ENCODE peak calls at places on chromosomes 7 and 10, in seven cellular contexts. One of them, this sample, is unnamed.

GRCh38 chr10:6175329-6176055 is 27.2 kb upstream of the PFKFB3 start:
- DNase-seq in fibroblast of the aortic adventitia: no peak
- DNase-seq in heart left ventricle: no peak
- DNase-seq in K562: no peak
- DNase-seq in progenitor cell of endocrine pancreas: no peak
- DNase-seq in MCF 10A: no peak
- DNase-seq in MM.1S: no peak
- DNase-seq in this sample: no peak

GRCh38 chr7:23662124-23662982 is 17.6 kb upstream of the FAM221A start:
- DNase-seq in fibroblast of the aortic adventitia: peak; percentile 54
- DNase-seq in heart left ventricle: no peak
- DNase-seq in K562: no peak
- DNase-seq in progenitor cell of endocrine pancreas: no peak
- DNase-seq in MCF 10A: no peak
- DNase-seq in MM.1S: no peak
- DNase-seq in this sample: no peak

GRCh38 chr7:41416208-41416595 is 286.7 kb downstream of the INHBA start:
- DNase-seq in fibroblast of the aortic adventitia: no peak
- DNase-seq in heart left ventricle: no peak
- DNase-seq in K562: no peak
- DNase-seq in progenitor cell of endocrine pancreas: no peak
- DNase-seq in MCF 10A: peak; percentile 13
- DNase-seq in MM.1S: no peak
- DNase-seq in this sample: no peak

GRCh38 chr10:44310762-44311562 is 73.9 kb downstream of the CXCL12 start:
- DNase-seq in fibroblast of the aortic adventitia: peak; percentile 76
- DNase-seq in heart left ventricle: peak; percentile 90
- DNase-seq in K562: peak; percentile 93
- DNase-seq in progenitor cell of endocrine pancreas: peak; percentile 91
- DNase-seq in MCF 10A: no peak
- DNase-seq in MM.1S: peak; percentile 61
- DNase-seq in this sample: peak; percentile 97

GRCh38 chr7:4211261-4211660 is 470.8 kb upstream of the FOXK1 start:
- DNase-seq in fibroblast of the aortic adventitia: no peak
- DNase-seq in heart left ventricle: no peak
- DNase-seq in K562: no peak
- DNase-seq in progenitor cell of endocrine pancreas: no peak
- DNase-seq in MCF 10A: no peak
- DNase-seq in MM.1S: no peak
- DNase-seq in this sample: no peak

GRCh38 chr7:71708710-71709109 is 576.8 kb downstream of the GALNT17 start:
- DNase-seq in fibroblast of the aortic adventitia: no peak
- DNase-seq in heart left ventricle: no peak
- DNase-seq in K562: no peak
- DNase-seq in progenitor cell of endocrine pancreas: no peak
- DNase-seq in MCF 10A: no peak
- DNase-seq in MM.1S: no peak
- DNase-seq in this sample: no peak

GRCh38 chr7:150955519-150956394 is 22.4 kb downstream of the KCNH2 start:
- DNase-seq in fibroblast of the aortic adventitia: no peak
- DNase-seq in heart left ventricle: peak; percentile 71
- DNase-seq in K562: peak; percentile 99
- DNase-seq in progenitor cell of endocrine pancreas: peak; percentile 33
- DNase-seq in MCF 10A: no peak
- DNase-seq in MM.1S: no peak
- DNase-seq in this sample: no peak

GRCh38 chr7:51351661-51352060 is 35.1 kb upstream of the COBL start:
- DNase-seq in fibroblast of the aortic adventitia: peak; percentile 24
- DNase-seq in heart left ventricle: no peak
- DNase-seq in K562: no peak
- DNase-seq in progenitor cell of endocrine pancreas: no peak
- DNase-seq in MCF 10A: no peak
- DNase-seq in MM.1S: no peak
- DNase-seq in this sample: no peak

GRCh38 chr7:41384418-41384817 is 318.5 kb downstream of the INHBA start:
- DNase-seq in fibroblast of the aortic adventitia: no peak
- DNase-seq in heart left ventricle: no peak
- DNase-seq in K562: no peak
- DNase-seq in progenitor cell of endocrine pancreas: no peak
- DNase-seq in MCF 10A: no peak
- DNase-seq in MM.1S: no peak
- DNase-seq in this sample: no peak

GRCh38 chr10:24726626-24727025 is 2.9 kb upstream of the ARHGAP21 start:
- DNase-seq in fibroblast of the aortic adventitia: no peak
- DNase-seq in heart left ventricle: no peak
- DNase-seq in K562: no peak
- DNase-seq in progenitor cell of endocrine pancreas: no peak
- DNase-seq in MCF 10A: no peak
- DNase-seq in MM.1S: no peak
- DNase-seq in this sample: no peak

GRCh38 chr7:92987543-92987942 is 130.2 kb downstream of the SAMD9 start:
- DNase-seq in fibroblast of the aortic adventitia: peak; percentile 14
- DNase-seq in heart left ventricle: no peak
- DNase-seq in K562: no peak
- DNase-seq in progenitor cell of endocrine pancreas: no peak
- DNase-seq in MCF 10A: no peak
- DNase-seq in MM.1S: no peak
- DNase-seq in this sample: no peak

GRCh38 chr10:100817268-100817839 is 72.0 kb downstream of the PAX2 start:
- DNase-seq in fibroblast of the aortic adventitia: no peak
- DNase-seq in heart left ventricle: no peak
- DNase-seq in K562: peak; percentile 27
- DNase-seq in progenitor cell of endocrine pancreas: no peak
- DNase-seq in MCF 10A: peak; percentile 8
- DNase-seq in MM.1S: no peak
- DNase-seq in this sample: peak; percentile 44

GRCh38 chr7:142739927-142740492 is 9.3 kb upstream of the PRSS1 start:
- DNase-seq in fibroblast of the aortic adventitia: no peak
- DNase-seq in heart left ventricle: no peak
- DNase-seq in K562: no peak
- DNase-seq in progenitor cell of endocrine pancreas: no peak
- DNase-seq in MCF 10A: peak; percentile 24
- DNase-seq in MM.1S: peak; percentile 82
- DNase-seq in this sample: no peak

GRCh38 chr7:130151591-130152269 is 53.5 kb downstream of the TMEM209 start:
- DNase-seq in fibroblast of the aortic adventitia: peak; percentile 22
- DNase-seq in heart left ventricle: no peak
- DNase-seq in K562: no peak
- DNase-seq in progenitor cell of endocrine pancreas: no peak
- DNase-seq in MCF 10A: peak; percentile 11
- DNase-seq in MM.1S: no peak
- DNase-seq in this sample: no peak

GRCh38 chr7:26698806-26699205 is 165.6 kb downstream of the SKAP2 start:
- DNase-seq in fibroblast of the aortic adventitia: no peak
- DNase-seq in heart left ventricle: no peak
- DNase-seq in K562: no peak
- DNase-seq in progenitor cell of endocrine pancreas: no peak
- DNase-seq in MCF 10A: no peak
- DNase-seq in MM.1S: no peak
- DNase-seq in this sample: no peak

GRCh38 chr10:92290076-92290836 is 622 bp downstream of the CPEB3 start:
- DNase-seq in fibroblast of the aortic adventitia: peak; percentile 44
- DNase-seq in heart left ventricle: no peak
- DNase-seq in K562: peak; percentile 15
- DNase-seq in progenitor cell of endocrine pancreas: no peak
- DNase-seq in MCF 10A: peak; percentile 56
- DNase-seq in MM.1S: peak; percentile 57
- DNase-seq in this sample: no peak

GRCh38 chr7:158926348-158926747 is 70.0 kb downstream of the DYNC2I1 start:
- DNase-seq in fibroblast of the aortic adventitia: no peak
- DNase-seq in heart left ventricle: no peak
- DNase-seq in K562: no peak
- DNase-seq in progenitor cell of endocrine pancreas: no peak
- DNase-seq in MCF 10A: no peak
- DNase-seq in MM.1S: no peak
- DNase-seq in this sample: no peak

GRCh38 chr7:55526770-55527169 is 45.5 kb downstream of the VOPP1 start:
- DNase-seq in fibroblast of the aortic adventitia: no peak
- DNase-seq in heart left ventricle: no peak
- DNase-seq in K562: no peak
- DNase-seq in progenitor cell of endocrine pancreas: no peak
- DNase-seq in MCF 10A: no peak
- DNase-seq in MM.1S: no peak
- DNase-seq in this sample: no peak

GRCh38 chr7:73909996-73910395 is 49.0 kb downstream of the TMEM270 start:
- DNase-seq in fibroblast of the aortic adventitia: no peak
- DNase-seq in heart left ventricle: no peak
- DNase-seq in K562: no peak
- DNase-seq in progenitor cell of endocrine pancreas: no peak
- DNase-seq in MCF 10A: no peak
- DNase-seq in MM.1S: no peak
- DNase-seq in this sample: no peak

GRCh38 chr7:139159900-139160675 is 50.6 kb upstream of the ZC3HAV1 start:
- DNase-seq in fibroblast of the aortic adventitia: no peak
- DNase-seq in heart left ventricle: no peak
- DNase-seq in K562: no peak
- DNase-seq in progenitor cell of endocrine pancreas: no peak
- DNase-seq in MCF 10A: no peak
- DNase-seq in MM.1S: no peak
- DNase-seq in this sample: no peak

GRCh38 chr7:954330-955238 is at the start of gene ADAP1:
- DNase-seq in fibroblast of the aortic adventitia: peak; percentile 37
- DNase-seq in heart left ventricle: peak; percentile 56
- DNase-seq in K562: peak; percentile 62
- DNase-seq in progenitor cell of endocrine pancreas: peak; percentile 44
- DNase-seq in MCF 10A: peak; percentile 49
- DNase-seq in MM.1S: no peak
- DNase-seq in this sample: peak; percentile 68

GRCh38 chr10:96334888-96335526 is 23.8 kb downstream of the OPALIN start:
- DNase-seq in fibroblast of the aortic adventitia: peak; percentile 56
- DNase-seq in heart left ventricle: no peak
- DNase-seq in K562: peak; percentile 25
- DNase-seq in progenitor cell of endocrine pancreas: no peak
- DNase-seq in MCF 10A: peak; percentile 53
- DNase-seq in MM.1S: peak; percentile 13
- DNase-seq in this sample: peak; percentile 37

GRCh38 chr7:101996131-101996691 is 178.8 kb downstream of the CUX1 start:
- DNase-seq in fibroblast of the aortic adventitia: no peak
- DNase-seq in heart left ventricle: no peak
- DNase-seq in K562: no peak
- DNase-seq in progenitor cell of endocrine pancreas: no peak
- DNase-seq in MCF 10A: no peak
- DNase-seq in MM.1S: no peak
- DNase-seq in this sample: no peak

GRCh38 chr10:112026438-112026837 is 157.1 kb downstream of the GPAM start:
- DNase-seq in fibroblast of the aortic adventitia: no peak
- DNase-seq in heart left ventricle: no peak
- DNase-seq in K562: no peak
- DNase-seq in progenitor cell of endocrine pancreas: no peak
- DNase-seq in MCF 10A: peak; percentile 20
- DNase-seq in MM.1S: no peak
- DNase-seq in this sample: peak; percentile 15
- TF ChIP-seq CTCF in fibroblast of the aortic adventitia: peak; percentile 5
- TF ChIP-seq CTCF in heart left ventricle: no peak
- TF ChIP-seq CTCF in K562: no peak
- TF ChIP-seq CTCF in progenitor cell of endocrine pancreas: peak; percentile 33
- TF ChIP-seq CTCF in MCF 10A: no peak
- TF ChIP-seq CTCF in MM.1S: no peak
- TF ChIP-seq CTCF in this sample: peak; percentile 35

DNA sequence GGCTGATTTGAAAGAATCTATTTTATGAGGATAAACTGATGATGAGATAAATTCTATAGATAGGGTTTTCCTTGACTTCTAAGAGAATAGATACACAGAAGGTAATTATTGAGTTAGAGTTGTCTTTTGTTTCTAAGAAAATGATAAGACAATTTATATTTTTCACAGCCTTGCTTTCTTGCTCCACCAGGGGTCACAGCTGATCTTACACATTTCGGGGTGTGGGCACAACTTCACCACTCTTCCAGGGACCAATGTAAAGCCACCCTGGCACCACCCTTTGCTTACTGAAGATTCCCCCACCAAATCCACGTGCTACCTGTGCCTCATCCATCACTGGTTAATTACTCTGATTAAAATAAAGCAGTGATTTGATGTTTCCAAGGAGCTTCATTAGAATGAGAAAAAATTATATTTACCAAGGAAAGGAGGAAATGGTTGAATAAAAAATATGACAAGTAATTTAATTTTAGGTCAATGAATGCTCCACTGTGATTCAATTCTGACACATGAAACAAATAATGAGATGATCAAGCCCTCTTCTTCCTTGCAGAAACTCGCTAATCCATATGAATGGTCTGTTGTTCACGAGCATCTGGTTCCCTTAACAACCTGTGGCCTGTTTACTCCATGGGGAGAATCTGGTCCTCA is 177.3 kb upstream of the TNS3 start:
- DNase-seq in fibroblast of the aortic adventitia: peak; percentile 23
- DNase-seq in heart left ventricle: no peak
- DNase-seq in K562: no peak
- DNase-seq in progenitor cell of endocrine pancreas: no peak
- DNase-seq in MCF 10A: peak; percentile 48
- DNase-seq in MM.1S: no peak
- DNase-seq in this sample: no peak
- TF ChIP-seq CTCF in fibroblast of the aortic adventitia: peak; percentile 21
- TF ChIP-seq CTCF in heart left ventricle: no peak
- TF ChIP-seq CTCF in K562: no peak
- TF ChIP-seq CTCF in progenitor cell of endocrine pancreas: peak; percentile 12
- TF ChIP-seq CTCF in MCF 10A: peak; percentile 27
- TF ChIP-seq CTCF in MM.1S: no peak
- TF ChIP-seq CTCF in this sample: no peak

GRCh38 chr10:102450374-102451104 is 804 bp downstream of the C10orf95 start:
- DNase-seq in fibroblast of the aortic adventitia: peak; percentile 61
- DNase-seq in heart left ventricle: peak; percentile 86
- DNase-seq in K562: peak; percentile 75
- DNase-seq in progenitor cell of endocrine pancreas: peak; percentile 67
- DNase-seq in MCF 10A: peak; percentile 76
- DNase-seq in MM.1S: peak; percentile 92
- DNase-seq in this sample: peak; percentile 73
- TF ChIP-seq CTCF in fibroblast of the aortic adventitia: no peak
- TF ChIP-seq CTCF in heart left ventricle: no peak
- TF ChIP-seq CTCF in K562: no peak
- TF ChIP-seq CTCF in progenitor cell of endocrine pancreas: no peak
- TF ChIP-seq CTCF in MCF 10A: no peak
- TF ChIP-seq CTCF in MM.1S: no peak
- TF ChIP-seq CTCF in this sample: no peak

DNA sequence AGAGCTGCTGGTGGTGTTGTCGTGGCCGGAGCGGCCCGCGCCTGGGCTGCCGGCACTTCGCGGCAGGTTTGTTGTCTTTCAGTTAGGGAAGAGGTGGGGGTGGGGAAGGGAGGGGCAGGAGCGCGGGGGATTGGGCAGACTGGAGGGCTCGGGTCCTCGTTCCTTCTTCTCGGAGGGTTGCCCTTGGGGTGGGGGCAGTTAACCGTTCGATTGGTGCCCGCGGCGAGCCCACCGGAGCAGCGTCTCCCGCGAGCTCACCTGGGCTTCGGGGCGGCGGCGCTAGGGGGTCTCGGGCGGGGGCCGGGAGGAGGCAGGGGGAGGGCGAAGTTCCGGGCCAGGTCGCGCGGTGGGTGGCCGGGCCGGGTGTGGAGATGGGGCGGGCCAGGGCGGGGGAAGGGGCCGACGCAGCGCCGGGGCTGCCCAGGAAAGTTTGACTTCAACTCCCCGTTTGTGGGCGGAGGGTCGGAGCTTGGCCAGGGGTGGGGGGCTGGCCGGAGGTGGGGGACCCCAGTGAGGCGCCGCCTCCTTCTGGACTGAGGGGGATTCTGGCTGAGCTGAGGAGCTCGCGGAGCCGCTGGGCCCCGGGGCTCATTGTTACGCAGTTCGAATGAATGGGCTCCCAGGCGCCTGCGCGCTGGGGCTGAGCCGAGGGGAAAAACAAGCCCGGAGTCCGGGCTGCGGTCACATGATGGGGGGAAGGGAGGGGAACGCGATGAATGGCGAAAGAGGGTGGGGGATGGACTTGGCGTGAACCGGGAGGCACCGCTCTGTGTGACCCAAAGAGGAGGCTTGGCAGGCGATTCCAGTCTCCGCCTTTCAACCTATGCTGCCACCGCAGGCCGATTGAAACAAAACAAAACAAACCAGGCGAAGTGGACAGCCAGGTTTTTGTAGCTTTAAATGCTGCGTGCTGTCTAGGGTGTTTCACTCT is 582 bp downstream of the HBP1 start:
- DNase-seq in fibroblast of the aortic adventitia: peak; percentile 98
- DNase-seq in heart left ventricle: peak; percentile 97
- DNase-seq in K562: peak; percentile 94
- DNase-seq in progenitor cell of endocrine pancreas: peak; percentile 94
- DNase-seq in MCF 10A: peak; percentile 98
- DNase-seq in MM.1S: peak; percentile 98
- DNase-seq in this sample: peak; percentile 94
- TF ChIP-seq CTCF in fibroblast of the aortic adventitia: no peak
- TF ChIP-seq CTCF in heart left ventricle: no peak
- TF ChIP-seq CTCF in K562: peak; percentile 52
- TF ChIP-seq CTCF in progenitor cell of endocrine pancreas: no peak
- TF ChIP-seq CTCF in MCF 10A: no peak
- TF ChIP-seq CTCF in MM.1S: peak; percentile 15
- TF ChIP-seq CTCF in this sample: no peak

This sample was measured in endothelial cell.